ENCODE peak calls at places on chromosomes 13 and 19, in four cellular contexts. H is dorsolateral prefrontal cortex, U is AG04450, A is adrenal gland. Z is an unnamed sample.

GRCh38 chr19:6219592-6220290 is 60.0 kb downstream of the MLLT1 start:
- DNase-seq in U (no peak), A (no peak), H (no peak), Z (no peak)

GRCh38 chr13:22506286-22506685 is 674.5 kb upstream of the SGCG start:
- DNase-seq in A (peak), U (no peak), H (no peak), Z (no peak)

GRCh38 chr13:64239372-64239771 is 2823.7 kb upstream of the PCDH20 start:
- DNase-seq in A (no peak), U (no peak), H (no peak), Z (no peak)

GRCh38 chr13:102401755-102402154 is at the start of gene FGF14:
- DNase-seq in U (no peak), A (no peak), H (no peak), Z (no peak)

GRCh38 chr13:112783135-112783945 is 93.5 kb downstream of the ATP11A start:
- DNase-seq in U (peak), H (no peak), A (no peak), Z (no peak)

GRCh38 chr19:35298561-35298972 is 6.6 kb downstream of the MAG start:
- DNase-seq in H (no peak), U (no peak), A (no peak), Z (no peak)

GRCh38 chr13:101624210-101624922 is 171.9 kb downstream of the ITGBL1 start:
- DNase-seq in H (no peak), A (no peak), U (no peak), Z (no peak)

GRCh38 chr13:29438772-29439171 is 156.7 kb downstream of the SLC7A1 start:
- DNase-seq in A (no peak), H (no peak), U (no peak), Z (no peak)

GRCh38 chr13:113166681-113167080 is 8.2 kb downstream of the PROZ start:
- DNase-seq in H (no peak), A (no peak), U (no peak), Z (no peak)

GRCh38 chr13:21676611-21677021 is 5.7 kb downstream of the FGF9 start:
- DNase-seq in U (no peak), H (no peak), A (no peak), Z (no peak)

GRCh38 chr13:29547135-29547534 is 48.4 kb downstream of the SLC7A1 start:
- DNase-seq in U (no peak), A (no peak), H (no peak), Z (no peak)

GRCh38 chr13:28067526-28067925 is 32.9 kb downstream of the FLT3 start:
- DNase-seq in H (no peak), U (no peak), A (no peak), Z (no peak)

GRCh38 chr19:18995804-18996241 is 37.5 kb downstream of the SUGP2 start:
- DNase-seq in H (peak), A (peak), U (peak), Z (no peak)

GRCh38 chr13:82833928-82834327 is 1048.3 kb downstream of the SLITRK1 start:
- DNase-seq in H (no peak), U (peak), A (no peak), Z (no peak)

GRCh38 chr19:14004619-14005380 is 1.3 kb downstream of the RFX1 start:
- DNase-seq in U (no peak), H (peak), A (peak), Z (no peak)

GRCh38 chr13:77138813-77139212 is 111.9 kb upstream of the FBXL3 start:
- DNase-seq in U (no peak), A (no peak), H (no peak), Z (no peak)

GRCh38 chr19:31349160-31349881 is at the start of gene TSHZ3:
- DNase-seq in U (no peak), H (peak), A (peak), Z (peak)

GRCh38 chr13:109211616-109212015 is 574.8 kb downstream of the IRS2 start:
- DNase-seq in A (no peak), H (no peak), U (no peak), Z (no peak)

GRCh38 chr13:95296326-95296939 is 4.8 kb downstream of the ABCC4 start:
- DNase-seq in U (no peak), A (peak), H (peak), Z (peak)
- TF ChIP-seq CTCF in U (peak), A (peak), H (peak), Z (peak)

GRCh38 chr19:2912306-2912705 is 11.6 kb downstream of the ZNF57 start:
- DNase-seq in U (no peak), H (no peak), A (no peak), Z (no peak)

GRCh38 chr19:2923510-2923909 is 21.3 kb downstream of the ZNF77 start:
- DNase-seq in A (peak), H (no peak), U (no peak), Z (no peak)

GRCh38 chr19:2922987-2923386 is 21.8 kb downstream of the ZNF77 start:
- DNase-seq in H (no peak), U (no peak), A (peak), Z (no peak)

GRCh38 chr19:2917275-2918184 is 16.8 kb downstream of the ZNF57 start:
- DNase-seq in A (no peak), H (no peak), U (no peak), Z (no peak)
- TF ChIP-seq CTCF in A (no peak), H (no peak), U (no peak), Z (no peak)

DNA sequence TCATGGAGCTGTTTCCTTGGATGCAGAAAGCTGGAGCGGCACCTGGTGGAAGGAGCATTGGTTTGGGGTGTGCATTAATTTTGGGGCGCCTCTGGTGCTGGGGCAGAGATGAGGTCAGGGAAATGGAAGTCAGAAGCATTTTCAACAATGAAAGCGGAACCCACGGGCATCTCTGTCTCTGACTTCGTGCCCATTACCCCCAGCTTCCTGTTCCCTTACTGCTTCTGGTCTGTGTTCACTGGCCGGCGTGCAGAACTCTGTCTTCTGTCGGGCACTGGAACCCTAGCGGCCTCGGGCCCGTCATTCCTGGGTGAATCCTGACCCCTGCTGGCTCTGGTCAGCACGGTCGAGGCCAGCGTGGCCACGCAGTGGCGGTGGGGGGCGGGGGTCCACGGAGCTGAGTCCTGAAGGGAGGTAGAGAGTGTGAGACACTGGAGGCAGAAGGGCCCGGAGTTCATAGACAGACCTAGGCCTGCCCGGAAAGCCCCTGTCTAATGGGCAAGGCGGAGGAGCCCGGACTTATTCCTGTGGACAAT is 7.9 kb upstream of the LINGO3 start:
- DNase-seq in H (peak), U (no peak), A (peak), Z (peak)
- TF ChIP-seq CTCF in H (peak), U (peak), A (peak), Z (peak)

DNA sequence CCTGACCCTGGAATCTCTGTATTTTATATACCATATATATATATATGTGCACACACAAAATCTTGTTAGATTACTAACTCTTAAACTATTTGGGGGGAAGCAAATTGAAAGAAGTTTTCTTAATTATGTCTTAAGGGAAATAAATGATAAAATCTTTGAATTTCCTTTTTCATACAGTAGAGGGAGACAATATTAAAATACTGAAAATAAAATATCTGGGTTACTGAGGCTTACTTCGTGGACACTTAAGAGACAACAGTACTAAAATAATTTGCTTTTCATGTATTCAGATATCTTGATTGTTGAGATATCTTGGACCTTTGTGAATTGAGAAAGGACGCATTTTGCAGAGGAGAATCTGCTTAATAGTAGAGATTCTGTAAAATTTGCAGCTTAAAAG is 17.0 kb downstream of the SUGT1 start:
- DNase-seq in H (no peak), U (no peak), A (no peak), Z (no peak)
- TF ChIP-seq CTCF in H (no peak), U (peak), A (no peak), Z (no peak)

GRCh38 chr19:46077815-46078167 is 37.0 kb upstream of the IGFL4 start:
- DNase-seq in A (no peak), H (no peak), U (no peak), Z (no peak)

GRCh38 chr19:46073268-46073922 is 32.6 kb upstream of the IGFL4 start:
- DNase-seq in A (no peak), U (no peak), H (no peak), Z (no peak)

GRCh38 chr19:46076951-46077814 is 36.4 kb upstream of the IGFL4 start:
- DNase-seq in A (peak), U (peak), H (peak), Z (peak)

GRCh38 chr19:46080561-46080960 is 39.8 kb upstream of the IGFL4 start:
- DNase-seq in H (no peak), U (peak), A (peak), Z (no peak)

GRCh38 chr19:46076031-46076880 is 35.5 kb upstream of the IGFL4 start:
- DNase-seq in H (no peak), A (no peak), U (no peak), Z (no peak)
- TF ChIP-seq CTCF in H (no peak), A (no peak), U (peak), Z (peak)

DNA sequence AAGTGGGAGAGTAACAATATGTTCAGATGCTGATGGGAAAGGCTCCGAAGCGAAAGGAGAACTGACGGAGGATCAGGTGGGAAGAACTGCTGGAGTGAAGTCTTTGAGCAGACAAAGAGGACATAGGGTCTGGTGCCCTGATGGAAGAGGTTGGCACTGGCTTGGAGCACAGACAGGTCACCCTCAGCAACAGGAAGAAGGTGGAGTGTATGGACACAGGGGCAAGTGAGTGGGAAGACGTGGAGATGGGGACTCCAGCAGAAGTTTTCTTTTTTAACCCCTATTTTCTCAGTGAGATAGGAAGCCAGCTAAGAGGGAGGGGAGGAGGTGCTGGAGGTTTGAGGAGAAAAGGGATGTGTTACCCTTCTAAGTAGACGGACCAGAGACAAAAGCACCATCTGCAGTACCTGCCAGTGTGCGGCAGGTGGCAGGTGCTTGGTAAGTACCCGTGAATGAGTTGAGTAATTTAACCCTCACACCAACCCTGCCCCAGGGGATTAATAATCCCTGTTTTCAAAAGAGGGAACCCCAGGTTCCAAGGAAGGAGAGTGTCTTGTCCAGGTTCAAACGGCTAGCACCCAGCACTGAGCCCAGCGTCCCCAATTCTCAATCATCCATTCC is 11.2 kb downstream of the HAS1 start:
- DNase-seq in U (no peak), A (no peak), H (no peak), Z (no peak)
- TF ChIP-seq CTCF in U (peak), A (peak), H (no peak), Z (peak)

GRCh38 chr19:7539827-7540425 is 4.4 kb downstream of the PNPLA6 start:
- DNase-seq in H (no peak), U (no peak), A (no peak), Z (no peak)
- TF ChIP-seq CTCF in H (no peak), U (no peak), A (no peak), Z (no peak)

DNA sequence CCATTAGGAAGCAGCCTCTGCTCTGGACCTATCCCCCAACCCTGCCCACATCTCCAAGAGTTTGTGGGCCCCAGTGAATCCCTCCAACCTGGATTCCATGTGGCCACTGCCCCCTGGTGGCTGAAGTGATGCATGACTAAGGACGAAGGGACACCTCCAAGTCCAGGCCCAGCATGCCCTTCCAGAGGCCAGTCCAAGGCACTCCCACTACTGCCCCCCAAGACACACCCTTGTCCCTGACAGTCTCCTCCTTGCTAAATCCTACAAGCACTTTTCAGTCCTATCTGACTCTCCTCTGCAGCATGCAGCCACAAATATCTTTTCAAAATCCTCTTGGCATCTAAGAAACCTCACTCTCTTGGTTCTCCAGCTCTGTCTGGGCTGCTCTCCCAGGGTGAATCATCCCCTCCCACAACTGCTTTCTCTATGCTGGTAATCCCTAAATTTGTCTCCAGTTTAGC is 33.0 kb downstream of the DEDD2 start:
- DNase-seq in H (peak), U (peak), A (peak), Z (peak)
- TF ChIP-seq CTCF in H (peak), U (peak), A (peak), Z (peak)

GRCh38 chr13:107203146-107203847 is 635.4 kb upstream of the ARGLU1 start:
- DNase-seq in H (no peak), U (no peak), A (no peak), Z (no peak)
- TF ChIP-seq CTCF in H (peak), U (peak), A (peak), Z (peak)

GRCh38 chr13:46962286-46962941 is 65.6 kb upstream of the HTR2A start:
- DNase-seq in A (no peak), U (no peak), H (no peak), Z (no peak)
- TF ChIP-seq CTCF in A (no peak), U (peak), H (no peak), Z (peak)

Z was measured in progenitor cell of endocrine pancreas.